ENCODE peak calls at places on chromosomes 7 and 10, in seven cellular contexts. S, R, M, X, W, I and N are unnamed samples.

GRCh38 chr7:37916673-37917660 is at the start of gene SFRP4:
- DNase-seq in I (peak), R (peak), X (no peak), M (peak), W (peak), S (peak), N (peak)

GRCh38 chr10:30732671-30733070 is 103.1 kb upstream of the LYZL2 start:
- DNase-seq in M (no peak), X (no peak), I (no peak), R (no peak), S (no peak), W (no peak), N (no peak)

GRCh38 chr10:91335147-91335546 is 75.0 kb upstream of the HECTD2 start:
- DNase-seq in S (no peak), R (peak), W (no peak), I (no peak), X (no peak), M (no peak), N (no peak)

GRCh38 chr10:111473361-111473760 is 396.5 kb downstream of the ADRA2A start:
- DNase-seq in W (no peak), S (no peak), R (no peak), X (no peak), I (no peak), M (no peak), N (no peak)

GRCh38 chr10:88651131-88651541 is 13.1 kb upstream of the LIPF start:
- DNase-seq in W (no peak), M (no peak), S (no peak), I (no peak), R (no peak), X (no peak), N (no peak)

GRCh38 chr7:4762121-4763055 is 13.0 kb upstream of the AP5Z1 start:
- DNase-seq in R (no peak), S (no peak), I (no peak), X (no peak), W (no peak), M (no peak), N (no peak)

GRCh38 chr10:28997736-28998135 is 291.1 kb upstream of the LYZL1 start:
- DNase-seq in W (peak), S (no peak), M (no peak), X (no peak), I (no peak), R (no peak), N (no peak)

GRCh38 chr10:95246582-95247051 is 44.2 kb downstream of the PDLIM1 start:
- DNase-seq in M (peak), R (peak), W (peak), X (no peak), S (peak), I (peak), N (peak)

GRCh38 chr10:87546971-87547413 is 42.3 kb downstream of the MINPP1 start:
- DNase-seq in R (no peak), S (no peak), W (no peak), M (no peak), I (no peak), X (no peak), N (no peak)

GRCh38 chr7:79452495-79453265 is 787 bp downstream of the MAGI2 start:
- DNase-seq in X (no peak), M (peak), R (no peak), W (peak), I (peak), S (no peak), N (no peak)

GRCh38 chr7:129423700-129424410 is 10.4 kb upstream of the STRIP2 start:
- DNase-seq in M (peak), R (no peak), W (peak), I (no peak), S (peak), X (no peak), N (no peak)
- TF ChIP-seq YY1 in M (no peak), R (no peak), W (no peak), I (no peak), S (no peak), X (no peak), N (no peak)

GRCh38 chr7:42217548-42217947 is 19.5 kb downstream of the GLI3 start:
- DNase-seq in I (no peak), X (no peak), W (no peak), R (no peak), M (no peak), S (no peak), N (no peak)

GRCh38 chr7:42218248-42218647 is 18.8 kb downstream of the GLI3 start:
- DNase-seq in M (no peak), R (no peak), S (no peak), X (no peak), W (no peak), I (no peak), N (no peak)

GRCh38 chr7:42221304-42221703 is 15.7 kb downstream of the GLI3 start:
- DNase-seq in I (no peak), S (no peak), W (no peak), M (no peak), R (no peak), X (no peak), N (no peak)

GRCh38 chr7:42217053-42217452 is 20.0 kb downstream of the GLI3 start:
- DNase-seq in S (no peak), M (no peak), R (no peak), I (no peak), X (no peak), W (no peak), N (no peak)

DNA sequence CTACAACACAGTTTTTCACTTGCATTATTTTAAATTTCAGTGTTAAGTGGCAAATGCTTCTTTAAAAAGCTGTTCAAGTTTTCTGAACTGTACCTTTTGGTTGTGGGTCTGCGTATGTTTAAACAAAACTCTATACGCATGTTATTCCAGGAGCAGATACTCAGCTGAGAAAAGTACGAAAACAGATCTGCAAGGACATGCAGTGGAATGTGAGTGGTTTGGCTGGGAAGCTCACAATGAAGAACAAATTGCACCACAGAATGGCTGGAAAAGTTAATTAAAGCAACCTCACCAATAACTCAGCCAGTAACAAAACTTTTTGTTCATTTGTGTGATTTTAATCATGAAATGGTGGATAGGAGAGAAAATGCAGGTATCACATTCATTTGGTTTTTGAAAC is 17.6 kb downstream of the GLI3 start:
- DNase-seq in W (no peak), I (no peak), S (no peak), M (no peak), X (no peak), R (no peak), N (no peak)
- H3K9ac ChIP-seq in W (no peak), I (no peak), S (no peak), M (no peak), X (no peak), R (no peak), N (no peak)

GRCh38 chr10:122342293-122343134 is 32.0 kb upstream of the PLEKHA1 start:
- DNase-seq in S (peak), W (peak), X (no peak), I (peak), R (peak), M (peak), N (peak)

GRCh38 chr10:122343135-122343800 is 31.2 kb upstream of the PLEKHA1 start:
- DNase-seq in X (no peak), R (no peak), M (no peak), I (no peak), W (no peak), S (no peak), N (no peak)

GRCh38 chr10:122343936-122344335 is 30.6 kb upstream of the PLEKHA1 start:
- DNase-seq in W (no peak), S (no peak), R (no peak), I (no peak), M (no peak), X (no peak), N (no peak)

GRCh38 chr10:122338609-122339441 is 35.7 kb upstream of the PLEKHA1 start:
- DNase-seq in S (no peak), W (no peak), X (no peak), M (no peak), I (no peak), R (no peak), N (no peak)

DNA sequence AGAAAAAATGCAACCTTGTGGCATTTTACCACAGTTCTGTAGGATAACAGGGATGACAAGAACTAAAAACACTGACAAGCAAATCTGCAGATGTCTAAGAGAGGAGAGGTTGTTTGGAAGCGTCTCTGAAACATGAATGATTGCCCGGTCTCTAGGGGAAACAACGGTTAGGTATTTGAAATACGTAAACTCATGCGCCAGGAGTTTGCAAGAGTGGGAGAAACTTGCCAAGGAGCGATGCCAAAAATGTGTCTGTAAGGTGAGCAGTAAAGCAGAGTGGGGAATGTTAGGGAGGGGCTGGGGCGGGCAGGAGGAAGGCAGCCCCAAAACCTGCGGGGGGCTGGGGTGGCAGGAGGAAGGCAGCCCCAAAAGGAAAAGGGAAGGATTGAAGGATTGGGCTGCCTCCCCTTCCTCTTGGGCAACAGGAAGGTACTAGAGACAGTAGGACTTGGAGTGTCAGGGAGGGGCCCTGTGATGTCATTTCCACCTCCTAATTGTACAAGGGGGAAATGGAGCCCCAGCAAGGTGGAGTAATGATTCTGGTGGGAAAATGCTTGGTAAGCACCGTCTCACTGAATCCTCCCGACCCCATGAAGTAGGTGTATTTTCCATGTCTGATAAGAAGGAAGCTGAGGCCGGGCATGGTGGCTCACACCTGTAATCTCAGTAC is 33.2 kb upstream of the PLEKHA1 start:
- DNase-seq in I (no peak), W (no peak), M (no peak), X (no peak), R (no peak), S (no peak), N (no peak)
- TF ChIP-seq YY1 in I (no peak), W (no peak), M (no peak), X (no peak), R (no peak), S (no peak), N (no peak)

GRCh38 chr10:75042292-75042974 is 69.0 kb upstream of the SAMD8 start:
- DNase-seq in R (no peak), X (no peak), S (no peak), M (no peak), I (no peak), W (no peak), N (no peak)
- H3K9ac ChIP-seq in R (no peak), X (no peak), S (no peak), M (no peak), I (no peak), W (no peak), N (no peak)

GRCh38 chr7:137316643-137317042 is 26.9 kb downstream of the PTN start:
- DNase-seq in W (no peak), R (no peak), X (no peak), S (no peak), I (no peak), M (no peak), N (no peak)
- TF ChIP-seq YY1 in W (no peak), R (no peak), X (no peak), S (no peak), I (no peak), M (no peak), N (no peak)

DNA sequence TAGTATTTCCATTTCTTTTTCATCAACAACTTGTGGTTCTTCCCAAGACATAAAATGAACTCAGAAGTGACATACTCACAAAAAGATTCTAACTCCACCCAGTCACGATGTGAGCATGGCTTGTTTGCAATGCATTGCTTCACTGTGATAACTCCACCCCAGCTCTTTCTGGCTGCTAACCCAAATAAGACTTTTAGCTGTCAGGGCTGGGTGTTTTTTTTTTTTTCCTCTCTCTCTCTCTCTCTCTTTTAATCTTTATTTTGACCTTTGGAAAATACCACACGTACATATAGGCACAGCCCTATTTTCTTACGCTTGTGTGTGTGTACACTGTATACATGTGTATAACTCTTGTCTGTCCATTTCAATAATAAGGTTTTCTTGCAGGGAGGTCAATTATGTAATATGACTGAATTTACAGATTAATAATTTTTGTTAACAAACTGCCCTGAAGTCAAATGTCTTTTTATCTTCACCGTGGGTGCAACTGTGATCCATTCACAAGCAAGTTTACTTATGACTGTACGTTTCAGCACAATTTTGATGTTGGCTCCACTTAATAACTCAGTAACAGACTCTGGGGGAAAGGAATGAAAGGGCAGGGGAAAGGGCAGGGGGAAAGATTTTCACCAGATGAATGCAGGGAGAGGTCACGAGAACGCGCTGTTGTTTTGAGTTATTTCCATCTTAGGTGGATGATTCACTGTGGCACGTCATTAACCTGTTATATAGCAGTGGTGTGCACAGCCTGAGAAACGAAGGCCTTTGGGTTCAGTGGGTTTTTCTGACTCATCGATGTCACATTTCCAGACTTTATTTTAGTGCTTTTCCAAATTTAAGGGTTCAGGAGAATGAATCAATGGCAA is 49.1 kb downstream of the APBB1IP start:
- DNase-seq in M (no peak), R (peak), W (peak), X (peak), S (no peak), I (no peak), N (no peak)
- H3K9ac ChIP-seq in M (peak), R (peak), W (no peak), X (no peak), S (no peak), I (no peak), N (no peak)